ENCODE peak calls at places on chromosomes 3 and 15, in five cellular contexts. X is PC-3; I is activated naive CD8-positive, alpha-beta T cell treated with anti-CD3 and anti-CD28 coated beads, Interleukin-2, amount 50 U/mL, for 24 hours; Z is CD4-positive, alpha-beta T cell; D is lung. O is an unnamed sample.

GRCh38 chr15:67156834-67157233 is 91.4 kb downstream of the SMAD3 start:
- ATAC-seq in X (no peak), I (peak; percentile 61), Z (no peak), D (no peak), O (no peak)

GRCh38 chr3:148078659-148079058 is 619.0 kb upstream of the AGTR1 start:
- ATAC-seq in X (no peak), I (no peak), Z (no peak), D (no peak), O (no peak)

GRCh38 chr3:75242012-75242411 is 422.1 kb upstream of the FRG2C start:
- ATAC-seq in X (no peak), I (no peak), Z (no peak), D (no peak), O (no peak)

GRCh38 chr3:107962015-107962414 is 128.8 kb downstream of the CD47 start:
- ATAC-seq in X (no peak), I (no peak), Z (no peak), D (no peak), O (no peak)

GRCh38 chr15:70451861-70452653 is 311.3 kb downstream of the UACA start:
- ATAC-seq in X (no peak), I (peak; percentile 33), Z (peak; percentile 41), D (peak; percentile 58), O (no peak)

GRCh38 chr3:33058780-33059179 is 38.2 kb downstream of the GLB1 start:
- ATAC-seq in X (no peak), I (no peak), Z (no peak), D (no peak), O (no peak)

GRCh38 chr3:85574306-85574705 is 615.5 kb downstream of the CADM2 start:
- ATAC-seq in X (peak; percentile 35), I (no peak), Z (no peak), D (no peak), O (no peak)

GRCh38 chr15:63070681-63071129 is 28.2 kb downstream of the TPM1 start:
- ATAC-seq in X (no peak), I (no peak), Z (no peak), D (no peak), O (no peak)

GRCh38 chr3:12175137-12175593 is 16.5 kb upstream of the TIMP4 start:
- ATAC-seq in X (peak; percentile 62), I (no peak), Z (no peak), D (no peak), O (no peak)

GRCh38 chr3:52204337-52205073 is 6.5 kb downstream of the ALAS1 start:
- ATAC-seq in X (peak; percentile 51), I (peak; percentile 20), Z (no peak), D (no peak), O (no peak)

GRCh38 chr3:127254730-127255129 is 33.1 kb downstream of the PRR20G start:
- ATAC-seq in X (peak; percentile 81), I (no peak), Z (no peak), D (no peak), O (no peak)

GRCh38 chr3:20107722-20108121 is 67.5 kb downstream of the KAT2B start:
- ATAC-seq in X (no peak), I (no peak), Z (no peak), D (no peak), O (no peak)

GRCh38 chr3:152051501-152052404 is 178.3 kb downstream of the SUCNR1 start:
- ATAC-seq in X (no peak), I (no peak), Z (no peak), D (no peak), O (peak; percentile 8)

GRCh38 chr15:73686781-73687256 is 2.6 kb downstream of the CD276 start:
- ATAC-seq in X (no peak), I (no peak), Z (no peak), D (peak; percentile 22), O (peak; percentile 16)

GRCh38 chr15:37773111-37773860 is 161.2 kb upstream of the TMCO5A start:
- ATAC-seq in X (no peak), I (no peak), Z (no peak), D (no peak), O (no peak)

GRCh38 chr3:49132437-49133225 is at the start of gene LAMB2:
- ATAC-seq in X (peak; percentile 66), I (no peak), Z (no peak), D (peak; percentile 81), O (peak; percentile 85)

GRCh38 chr15:78111788-78112187 is 19.4 kb downstream of the SH2D7 start:
- ATAC-seq in X (no peak), I (no peak), Z (no peak), D (no peak), O (no peak)

GRCh38 chr15:43266834-43267233 is at the start of gene TGM5:
- ATAC-seq in X (peak; percentile 22), I (no peak), Z (no peak), D (no peak), O (no peak)

GRCh38 chr15:79180318-79180717 is 89.7 kb upstream of the RASGRF1 start:
- ATAC-seq in X (no peak), I (no peak), Z (no peak), D (no peak), O (no peak)

GRCh38 chr3:124374583-124374982 is 355.7 kb upstream of the UMPS start:
- ATAC-seq in X (no peak), I (no peak), Z (no peak), D (no peak), O (no peak)

GRCh38 chr3:156460206-156460609 is 94.7 kb downstream of the SSR3 start:
- ATAC-seq in X (no peak), I (no peak), Z (no peak), D (no peak), O (no peak)

GRCh38 chr3:98612996-98613517 is 19.6 kb upstream of the CPOX start:
- ATAC-seq in X (no peak), I (no peak), Z (no peak), D (no peak), O (peak; percentile 28)

GRCh38 chr15:55685292-55685691 is 57.7 kb downstream of the PRTG start:
- ATAC-seq in X (no peak), I (no peak), Z (no peak), D (no peak), O (peak; percentile 25)

GRCh38 chr3:58074997-58075396 is 66.8 kb downstream of the FLNB start:
- ATAC-seq in X (no peak), I (peak; percentile 72), Z (peak; percentile 69), D (no peak), O (no peak)

O was measured in gastroesophageal sphincter.